ENCODE peak calls at places on chromosomes 3 and 15, in four cellular contexts. One of them, this sample, is unnamed.

GRCh38 chr3:169147246-169148008 is 516.1 kb downstream of the MECOM start:
- DNase-seq in HTR-8/SVneo: peak
- DNase-seq in activated T-cell treated with anti-CD3 and anti-CD28 coated beads, Interleukin-2, amount 50 U/mL, for 48 hours: peak
- DNase-seq in astrocyte of the hippocampus: peak
- DNase-seq in this sample: no peak

GRCh38 chr15:74530771-74531143 is 10.3 kb upstream of the ARID3B start:
- DNase-seq in astrocyte of the hippocampus: no peak
- DNase-seq in HTR-8/SVneo: no peak
- DNase-seq in activated T-cell treated with anti-CD3 and anti-CD28 coated beads, Interleukin-2, amount 50 U/mL, for 48 hours: no peak
- DNase-seq in this sample: no peak

GRCh38 chr15:76376029-76376428 is 39.5 kb downstream of the ISL2 start:
- DNase-seq in activated T-cell treated with anti-CD3 and anti-CD28 coated beads, Interleukin-2, amount 50 U/mL, for 48 hours: no peak
- DNase-seq in HTR-8/SVneo: no peak
- DNase-seq in astrocyte of the hippocampus: peak
- DNase-seq in this sample: no peak

GRCh38 chr3:61820306-61820992 is 259.1 kb downstream of the PTPRG start:
- DNase-seq in HTR-8/SVneo: no peak
- DNase-seq in activated T-cell treated with anti-CD3 and anti-CD28 coated beads, Interleukin-2, amount 50 U/mL, for 48 hours: no peak
- DNase-seq in astrocyte of the hippocampus: no peak
- DNase-seq in this sample: no peak

GRCh38 chr3:171614318-171614967 is 154.2 kb upstream of the TNIK start:
- DNase-seq in HTR-8/SVneo: peak
- DNase-seq in activated T-cell treated with anti-CD3 and anti-CD28 coated beads, Interleukin-2, amount 50 U/mL, for 48 hours: no peak
- DNase-seq in astrocyte of the hippocampus: peak
- DNase-seq in this sample: no peak

GRCh38 chr15:37058316-37058985 is 41.9 kb downstream of the MEIS2 start:
- DNase-seq in HTR-8/SVneo: no peak
- DNase-seq in astrocyte of the hippocampus: peak
- DNase-seq in activated T-cell treated with anti-CD3 and anti-CD28 coated beads, Interleukin-2, amount 50 U/mL, for 48 hours: no peak
- DNase-seq in this sample: no peak

GRCh38 chr15:78676424-78677110 is 35.6 kb upstream of the CHRNB4 start:
- DNase-seq in activated T-cell treated with anti-CD3 and anti-CD28 coated beads, Interleukin-2, amount 50 U/mL, for 48 hours: no peak
- DNase-seq in HTR-8/SVneo: no peak
- DNase-seq in astrocyte of the hippocampus: no peak
- DNase-seq in this sample: no peak

GRCh38 chr15:61051570-61052031 is 177.5 kb downstream of the RORA start:
- DNase-seq in activated T-cell treated with anti-CD3 and anti-CD28 coated beads, Interleukin-2, amount 50 U/mL, for 48 hours: no peak
- DNase-seq in astrocyte of the hippocampus: peak
- DNase-seq in HTR-8/SVneo: peak
- DNase-seq in this sample: no peak

GRCh38 chr3:11411956-11412355 is 139.8 kb downstream of the ATG7 start:
- DNase-seq in astrocyte of the hippocampus: no peak
- DNase-seq in HTR-8/SVneo: no peak
- DNase-seq in activated T-cell treated with anti-CD3 and anti-CD28 coated beads, Interleukin-2, amount 50 U/mL, for 48 hours: no peak
- DNase-seq in this sample: no peak

GRCh38 chr15:90101130-90101968 is 919 bp downstream of the IDH2 start:
- DNase-seq in astrocyte of the hippocampus: peak
- DNase-seq in HTR-8/SVneo: no peak
- DNase-seq in activated T-cell treated with anti-CD3 and anti-CD28 coated beads, Interleukin-2, amount 50 U/mL, for 48 hours: peak
- DNase-seq in this sample: peak

GRCh38 chr15:88617031-88617722 is 4.0 kb upstream of the AEN start:
- DNase-seq in astrocyte of the hippocampus: no peak
- DNase-seq in HTR-8/SVneo: no peak
- DNase-seq in activated T-cell treated with anti-CD3 and anti-CD28 coated beads, Interleukin-2, amount 50 U/mL, for 48 hours: no peak
- DNase-seq in this sample: no peak

GRCh38 chr15:41493205-41493901 is at the start of gene ITPKA:
- DNase-seq in activated T-cell treated with anti-CD3 and anti-CD28 coated beads, Interleukin-2, amount 50 U/mL, for 48 hours: peak
- DNase-seq in HTR-8/SVneo: peak
- DNase-seq in astrocyte of the hippocampus: peak
- DNase-seq in this sample: peak

GRCh38 chr15:60574801-60575631 is 96.1 kb upstream of the ICE2 start:
- DNase-seq in HTR-8/SVneo: no peak
- DNase-seq in activated T-cell treated with anti-CD3 and anti-CD28 coated beads, Interleukin-2, amount 50 U/mL, for 48 hours: no peak
- DNase-seq in astrocyte of the hippocampus: no peak
- DNase-seq in this sample: no peak

GRCh38 chr15:36415643-36416042 is 163.8 kb upstream of the CDIN1 start:
- DNase-seq in astrocyte of the hippocampus: no peak
- DNase-seq in HTR-8/SVneo: no peak
- DNase-seq in activated T-cell treated with anti-CD3 and anti-CD28 coated beads, Interleukin-2, amount 50 U/mL, for 48 hours: no peak
- DNase-seq in this sample: no peak

GRCh38 chr3:102024270-102024904 is 175.1 kb downstream of the NFKBIZ start:
- DNase-seq in astrocyte of the hippocampus: no peak
- DNase-seq in activated T-cell treated with anti-CD3 and anti-CD28 coated beads, Interleukin-2, amount 50 U/mL, for 48 hours: no peak
- DNase-seq in HTR-8/SVneo: no peak
- DNase-seq in this sample: no peak

GRCh38 chr3:118938183-118938961 is 96.3 kb downstream of the IGSF11 start:
- DNase-seq in astrocyte of the hippocampus: peak
- DNase-seq in HTR-8/SVneo: no peak
- DNase-seq in activated T-cell treated with anti-CD3 and anti-CD28 coated beads, Interleukin-2, amount 50 U/mL, for 48 hours: no peak
- DNase-seq in this sample: no peak

GRCh38 chr3:195204360-195205166 is 66.4 kb downstream of the XXYLT1 start:
- DNase-seq in astrocyte of the hippocampus: peak
- DNase-seq in activated T-cell treated with anti-CD3 and anti-CD28 coated beads, Interleukin-2, amount 50 U/mL, for 48 hours: no peak
- DNase-seq in HTR-8/SVneo: no peak
- DNase-seq in this sample: no peak

GRCh38 chr3:43727930-43728329 is 37.2 kb downstream of the ABHD5 start:
- DNase-seq in astrocyte of the hippocampus: peak
- DNase-seq in activated T-cell treated with anti-CD3 and anti-CD28 coated beads, Interleukin-2, amount 50 U/mL, for 48 hours: no peak
- DNase-seq in HTR-8/SVneo: no peak
- DNase-seq in this sample: no peak

GRCh38 chr15:80168421-80168820 is 15.6 kb downstream of the FAH start:
- DNase-seq in HTR-8/SVneo: no peak
- DNase-seq in activated T-cell treated with anti-CD3 and anti-CD28 coated beads, Interleukin-2, amount 50 U/mL, for 48 hours: no peak
- DNase-seq in astrocyte of the hippocampus: no peak
- DNase-seq in this sample: no peak

GRCh38 chr3:123258811-123259420 is 57.2 kb downstream of the SEC22A start:
- DNase-seq in astrocyte of the hippocampus: peak
- DNase-seq in HTR-8/SVneo: peak
- DNase-seq in activated T-cell treated with anti-CD3 and anti-CD28 coated beads, Interleukin-2, amount 50 U/mL, for 48 hours: no peak
- DNase-seq in this sample: no peak

GRCh38 chr3:167936010-167936409 is 159.7 kb downstream of the GOLIM4 start:
- DNase-seq in activated T-cell treated with anti-CD3 and anti-CD28 coated beads, Interleukin-2, amount 50 U/mL, for 48 hours: no peak
- DNase-seq in astrocyte of the hippocampus: no peak
- DNase-seq in HTR-8/SVneo: no peak
- DNase-seq in this sample: no peak

GRCh38 chr15:38864122-38864521 is 299.5 kb upstream of the RASGRP1 start:
- DNase-seq in HTR-8/SVneo: no peak
- DNase-seq in astrocyte of the hippocampus: no peak
- DNase-seq in activated T-cell treated with anti-CD3 and anti-CD28 coated beads, Interleukin-2, amount 50 U/mL, for 48 hours: no peak
- DNase-seq in this sample: no peak

GRCh38 chr15:93587046-93587445 is 498.0 kb upstream of the RGMA start:
- DNase-seq in HTR-8/SVneo: no peak
- DNase-seq in activated T-cell treated with anti-CD3 and anti-CD28 coated beads, Interleukin-2, amount 50 U/mL, for 48 hours: no peak
- DNase-seq in astrocyte of the hippocampus: no peak
- DNase-seq in this sample: no peak

GRCh38 chr15:85477730-85478129 is 97.3 kb downstream of the AKAP13 start:
- DNase-seq in astrocyte of the hippocampus: peak
- DNase-seq in HTR-8/SVneo: peak
- DNase-seq in activated T-cell treated with anti-CD3 and anti-CD28 coated beads, Interleukin-2, amount 50 U/mL, for 48 hours: no peak
- DNase-seq in this sample: no peak

GRCh38 chr3:89266074-89266473 is 158.7 kb downstream of the EPHA3 start:
- DNase-seq in activated T-cell treated with anti-CD3 and anti-CD28 coated beads, Interleukin-2, amount 50 U/mL, for 48 hours: no peak
- DNase-seq in astrocyte of the hippocampus: no peak
- DNase-seq in HTR-8/SVneo: no peak
- DNase-seq in this sample: no peak

GRCh38 chr3:51953445-51953844 is 1.7 kb upstream of the GPR62 start:
- DNase-seq in astrocyte of the hippocampus: no peak
- DNase-seq in HTR-8/SVneo: peak
- DNase-seq in activated T-cell treated with anti-CD3 and anti-CD28 coated beads, Interleukin-2, amount 50 U/mL, for 48 hours: no peak
- DNase-seq in this sample: no peak

GRCh38 chr15:78810377-78811123 is 714 bp downstream of the ADAMTS7 start:
- DNase-seq in HTR-8/SVneo: peak
- DNase-seq in astrocyte of the hippocampus: peak
- DNase-seq in activated T-cell treated with anti-CD3 and anti-CD28 coated beads, Interleukin-2, amount 50 U/mL, for 48 hours: peak
- DNase-seq in this sample: no peak

GRCh38 chr3:115624898-115625297 is 1.6 kb downstream of the GAP43 start:
- DNase-seq in activated T-cell treated with anti-CD3 and anti-CD28 coated beads, Interleukin-2, amount 50 U/mL, for 48 hours: no peak
- DNase-seq in HTR-8/SVneo: no peak
- DNase-seq in astrocyte of the hippocampus: no peak
- DNase-seq in this sample: no peak

GRCh38 chr3:31565288-31565687 is 32.6 kb downstream of the STT3B start:
- DNase-seq in activated T-cell treated with anti-CD3 and anti-CD28 coated beads, Interleukin-2, amount 50 U/mL, for 48 hours: no peak
- DNase-seq in HTR-8/SVneo: no peak
- DNase-seq in astrocyte of the hippocampus: peak
- DNase-seq in this sample: no peak

GRCh38 chr3:51819709-51820406 is 40.8 kb upstream of the IQCF6 start:
- DNase-seq in HTR-8/SVneo: peak
- DNase-seq in astrocyte of the hippocampus: no peak
- DNase-seq in activated T-cell treated with anti-CD3 and anti-CD28 coated beads, Interleukin-2, amount 50 U/mL, for 48 hours: peak
- DNase-seq in this sample: no peak

GRCh38 chr3:122661633-122662032 is 19.0 kb upstream of the PARP14 start:
- DNase-seq in HTR-8/SVneo: no peak
- DNase-seq in activated T-cell treated with anti-CD3 and anti-CD28 coated beads, Interleukin-2, amount 50 U/mL, for 48 hours: no peak
- DNase-seq in astrocyte of the hippocampus: no peak
- DNase-seq in this sample: no peak

GRCh38 chr15:32659340-32659831 is 17.9 kb downstream of the SCG5 start:
- DNase-seq in activated T-cell treated with anti-CD3 and anti-CD28 coated beads, Interleukin-2, amount 50 U/mL, for 48 hours: no peak
- DNase-seq in HTR-8/SVneo: no peak
- DNase-seq in astrocyte of the hippocampus: peak
- DNase-seq in this sample: no peak

GRCh38 chr15:50880651-50881114 is 27.8 kb upstream of the AP4E1 start:
- DNase-seq in astrocyte of the hippocampus: peak
- DNase-seq in activated T-cell treated with anti-CD3 and anti-CD28 coated beads, Interleukin-2, amount 50 U/mL, for 48 hours: no peak
- DNase-seq in HTR-8/SVneo: no peak
- DNase-seq in this sample: no peak

GRCh38 chr3:121431717-121432517 is 113.9 kb downstream of the POLQ start:
- DNase-seq in activated T-cell treated with anti-CD3 and anti-CD28 coated beads, Interleukin-2, amount 50 U/mL, for 48 hours: no peak
- DNase-seq in HTR-8/SVneo: peak
- DNase-seq in astrocyte of the hippocampus: peak
- DNase-seq in this sample: peak

GRCh38 chr3:162719684-162720341 is 1223.2 kb downstream of the OTOL1 start:
- DNase-seq in astrocyte of the hippocampus: peak
- DNase-seq in HTR-8/SVneo: peak
- DNase-seq in activated T-cell treated with anti-CD3 and anti-CD28 coated beads, Interleukin-2, amount 50 U/mL, for 48 hours: no peak
- DNase-seq in this sample: no peak

GRCh38 chr15:77607111-77607893 is 25.4 kb downstream of the LINGO1 start:
- DNase-seq in astrocyte of the hippocampus: no peak
- DNase-seq in HTR-8/SVneo: peak
- DNase-seq in activated T-cell treated with anti-CD3 and anti-CD28 coated beads, Interleukin-2, amount 50 U/mL, for 48 hours: no peak
- DNase-seq in this sample: no peak

This sample was measured in memory B cell.